ENCODE peak calls at places on chromosomes 11 and 22, in five cellular contexts. One of them, this sample, is unnamed.

GRCh38 chr11:115644846-115645245 is 140.6 kb upstream of the CADM1 start:
- DNase-seq in activated naive CD4-positive, alpha-beta T cell treated with Interleukin-2 at 50 U/mL for 16 hours: no peak
- DNase-seq in T follicular helper cell: no peak
- DNase-seq in EH: peak
- DNase-seq in psoas muscle: no peak
- DNase-seq in this sample: no peak

GRCh38 chr11:118295834-118296454 is 8.6 kb upstream of the CD3E start:
- DNase-seq in activated naive CD4-positive, alpha-beta T cell treated with Interleukin-2 at 50 U/mL for 16 hours: peak
- DNase-seq in T follicular helper cell: no peak
- DNase-seq in EH: peak
- DNase-seq in psoas muscle: no peak
- DNase-seq in this sample: peak

GRCh38 chr11:117597083-117597482 is 199.9 kb downstream of the DSCAML1 start:
- DNase-seq in activated naive CD4-positive, alpha-beta T cell treated with Interleukin-2 at 50 U/mL for 16 hours: peak
- DNase-seq in T follicular helper cell: peak
- DNase-seq in EH: peak
- DNase-seq in psoas muscle: no peak
- DNase-seq in this sample: peak

GRCh38 chr22:40345801-40346177 is 511 bp upstream of the ADSL start:
- DNase-seq in activated naive CD4-positive, alpha-beta T cell treated with Interleukin-2 at 50 U/mL for 16 hours: peak
- DNase-seq in T follicular helper cell: peak
- DNase-seq in EH: peak
- DNase-seq in psoas muscle: peak
- DNase-seq in this sample: peak

GRCh38 chr22:45846952-45847351 is 130.0 kb downstream of the WNT7B start:
- DNase-seq in activated naive CD4-positive, alpha-beta T cell treated with Interleukin-2 at 50 U/mL for 16 hours: no peak
- DNase-seq in T follicular helper cell: no peak
- DNase-seq in EH: peak
- DNase-seq in psoas muscle: no peak
- DNase-seq in this sample: no peak

GRCh38 chr11:65793625-65794400 is 7.0 kb downstream of the OVOL1 start:
- DNase-seq in activated naive CD4-positive, alpha-beta T cell treated with Interleukin-2 at 50 U/mL for 16 hours: no peak
- DNase-seq in T follicular helper cell: no peak
- DNase-seq in EH: no peak
- DNase-seq in psoas muscle: no peak
- DNase-seq in this sample: peak

GRCh38 chr11:130720232-130720787 is 196.0 kb downstream of the SNX19 start:
- DNase-seq in activated naive CD4-positive, alpha-beta T cell treated with Interleukin-2 at 50 U/mL for 16 hours: no peak
- DNase-seq in T follicular helper cell: no peak
- DNase-seq in EH: peak
- DNase-seq in psoas muscle: no peak
- DNase-seq in this sample: no peak

GRCh38 chr11:122104381-122104780 is 11.6 kb downstream of the BLID start:
- DNase-seq in activated naive CD4-positive, alpha-beta T cell treated with Interleukin-2 at 50 U/mL for 16 hours: no peak
- DNase-seq in T follicular helper cell: no peak
- DNase-seq in EH: peak
- DNase-seq in psoas muscle: no peak
- DNase-seq in this sample: no peak

GRCh38 chr22:41564563-41564962 is 3.8 kb downstream of the CSDC2 start:
- DNase-seq in activated naive CD4-positive, alpha-beta T cell treated with Interleukin-2 at 50 U/mL for 16 hours: no peak
- DNase-seq in T follicular helper cell: no peak
- DNase-seq in EH: peak
- DNase-seq in psoas muscle: no peak
- DNase-seq in this sample: no peak

GRCh38 chr11:100925935-100926334 is 203.7 kb downstream of the PGR start:
- DNase-seq in activated naive CD4-positive, alpha-beta T cell treated with Interleukin-2 at 50 U/mL for 16 hours: no peak
- DNase-seq in T follicular helper cell: no peak
- DNase-seq in EH: peak
- DNase-seq in psoas muscle: no peak
- DNase-seq in this sample: no peak

GRCh38 chr11:110434952-110435779 is 5.4 kb downstream of the FDX1 start:
- DNase-seq in activated naive CD4-positive, alpha-beta T cell treated with Interleukin-2 at 50 U/mL for 16 hours: peak
- DNase-seq in T follicular helper cell: no peak
- DNase-seq in EH: no peak
- DNase-seq in psoas muscle: no peak
- DNase-seq in this sample: peak

GRCh38 chr11:47220401-47220821 is 5.6 kb downstream of the DDB2 start:
- DNase-seq in activated naive CD4-positive, alpha-beta T cell treated with Interleukin-2 at 50 U/mL for 16 hours: no peak
- DNase-seq in T follicular helper cell: no peak
- DNase-seq in EH: peak
- DNase-seq in psoas muscle: no peak
- DNase-seq in this sample: no peak

GRCh38 chr22:47123006-47123826 is 360.8 kb downstream of the TBC1D22A start:
- DNase-seq in activated naive CD4-positive, alpha-beta T cell treated with Interleukin-2 at 50 U/mL for 16 hours: no peak
- DNase-seq in T follicular helper cell: no peak
- DNase-seq in EH: no peak
- DNase-seq in psoas muscle: no peak
- DNase-seq in this sample: no peak

This sample was measured in thyroid gland.